ENCODE peak calls at places on chromosomes 13 and 19, in seven cellular contexts. Q is IMR-90, C is pancreas, J is psoas muscle, M is A549, G is MM.1S, P is coronary artery. U is an unnamed sample.
A peak's percentile ranks its signal among the peaks of the same experiment; 100 is the strongest.

GRCh38 chr13:46010148-46010547 is 42.4 kb downstream of the ZC3H13 start:
- DNase-seq in P (no peak), C (no peak), J (no peak), G (no peak), Q (no peak), M (peak; percentile 9), U (no peak)

GRCh38 chr19:32313866-32314265 is 31.5 kb upstream of the ZNF507 start:
- DNase-seq in G (no peak), M (no peak), J (no peak), C (no peak), Q (no peak), P (no peak), U (no peak)

GRCh38 chr13:113029487-113030258 is 60.7 kb downstream of the MCF2L start:
- DNase-seq in C (peak; percentile 66), J (no peak), P (no peak), M (peak; percentile 8), Q (no peak), G (peak; percentile 20), U (no peak)

GRCh38 chr19:51111606-51112005 is 3.4 kb upstream of the CTU1 start:
- DNase-seq in P (no peak), G (no peak), Q (no peak), C (no peak), J (no peak), M (peak; percentile 55), U (no peak)

GRCh38 chr19:38093154-38093553 is 130.9 kb downstream of the DPF1 start:
- DNase-seq in G (no peak), J (no peak), Q (no peak), C (no peak), P (no peak), M (no peak), U (no peak)

GRCh38 chr13:52707375-52707774 is 32.2 kb downstream of the CNMD start:
- DNase-seq in P (no peak), J (no peak), G (no peak), C (no peak), M (no peak), Q (no peak), U (no peak)

GRCh38 chr13:113976711-113977684 is 3.1 kb upstream of the C13orf46 start:
- DNase-seq in P (no peak), C (peak; percentile 65), G (no peak), M (peak; percentile 29), J (peak; percentile 17), Q (peak; percentile 68), U (peak; percentile 2)

GRCh38 chr13:59425211-59425721 is 738.5 kb downstream of the DIAPH3 start:
- DNase-seq in G (no peak), M (no peak), Q (peak; percentile 84), P (no peak), C (no peak), J (no peak), U (no peak)

GRCh38 chr13:50241479-50241878 is 226.2 kb downstream of the KCNRG start:
- DNase-seq in P (no peak), G (no peak), J (no peak), Q (no peak), M (no peak), C (no peak), U (no peak)

GRCh38 chr13:90008707-90009149 is 1338.8 kb upstream of the MIR17HG start:
- DNase-seq in J (no peak), P (no peak), M (no peak), C (no peak), G (no peak), Q (no peak), U (no peak)

GRCh38 chr13:78596701-78597550 is 6.4 kb downstream of the POU4F1 start:
- DNase-seq in Q (no peak), G (no peak), P (no peak), C (no peak), J (no peak), M (no peak), U (no peak)

GRCh38 chr19:7263521-7263920 is 30.7 kb downstream of the INSR start:
- DNase-seq in M (no peak), J (no peak), Q (no peak), P (no peak), C (no peak), G (no peak), U (no peak)

GRCh38 chr19:17883627-17884413 is 12.1 kb downstream of the SLC5A5 start:
- DNase-seq in J (no peak), M (no peak), P (no peak), Q (no peak), C (no peak), G (no peak), U (no peak)
- TF ChIP-seq CTCF in J (no peak), M (no peak), P (no peak), Q (no peak), C (no peak), G (no peak), U (no peak)

DNA sequence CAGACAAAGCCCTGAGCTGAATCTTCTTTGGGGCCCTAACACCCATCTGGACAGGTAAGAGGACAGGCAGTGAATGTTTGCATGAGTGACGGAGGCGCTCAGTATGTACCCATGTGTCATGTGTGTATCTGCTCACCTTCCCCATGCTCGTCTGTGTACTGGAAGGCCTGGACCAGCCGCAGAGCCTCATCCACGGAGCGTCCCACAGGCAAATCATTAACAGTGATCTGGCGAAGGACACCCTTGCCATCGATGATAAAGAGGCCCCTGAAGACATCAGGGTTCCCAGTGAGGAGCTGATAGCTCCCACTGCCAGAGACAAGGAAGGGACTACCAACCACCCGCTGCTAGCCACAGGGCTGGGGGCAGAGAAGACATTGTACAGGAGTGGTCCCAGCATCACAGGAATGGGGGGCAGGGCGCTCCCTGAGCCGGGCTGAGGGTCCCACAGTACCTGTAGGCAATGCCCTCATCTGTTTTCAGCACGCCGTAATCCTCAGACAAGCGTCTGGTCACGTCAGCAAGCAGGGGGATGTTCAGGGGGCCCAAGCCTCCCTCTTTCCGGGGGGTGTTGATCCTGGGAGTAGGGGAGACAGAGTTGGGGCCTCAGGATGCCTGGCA is 1.8 kb downstream of the PRDX2 start:
- DNase-seq in G (no peak), J (no peak), P (no peak), C (no peak), M (no peak), Q (no peak), U (no peak)
- H3K4me3 ChIP-seq in G (no peak overlapping the region), J (no peak overlapping the region), P (no peak overlapping the region), C (no peak overlapping the region), M (no peak overlapping the region), Q (no peak overlapping the region), U (no peak overlapping the region)

DNA sequence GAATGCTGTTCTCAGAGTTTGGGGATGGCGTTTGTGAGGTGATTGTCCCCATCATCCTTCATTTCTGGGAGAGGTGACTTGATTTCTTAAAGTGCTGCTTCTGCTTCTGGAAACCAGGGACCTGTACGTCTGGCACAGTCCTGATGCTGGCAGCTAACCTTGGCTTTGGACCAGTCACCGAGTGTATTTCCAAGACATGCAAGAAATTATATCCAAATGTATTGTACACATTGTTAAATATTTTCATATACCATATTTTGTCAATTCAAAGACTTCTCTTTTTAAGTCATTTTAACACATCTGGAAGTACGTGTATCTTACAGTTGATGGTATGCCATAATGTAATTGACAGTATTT is 97.4 kb downstream of the ARHGEF7 start:
- DNase-seq in J (no peak), G (no peak), Q (no peak), C (no peak), M (no peak), P (peak; percentile 31), U (no peak)
- H3K27ac ChIP-seq in J (peak overlapping the region; percentile 88), G (no peak overlapping the region), Q (peak overlapping the region; percentile 28), C (no peak overlapping the region), M (no peak overlapping the region), P (peak overlapping the region; percentile 58), U (peak overlapping the region; percentile 17)

DNA sequence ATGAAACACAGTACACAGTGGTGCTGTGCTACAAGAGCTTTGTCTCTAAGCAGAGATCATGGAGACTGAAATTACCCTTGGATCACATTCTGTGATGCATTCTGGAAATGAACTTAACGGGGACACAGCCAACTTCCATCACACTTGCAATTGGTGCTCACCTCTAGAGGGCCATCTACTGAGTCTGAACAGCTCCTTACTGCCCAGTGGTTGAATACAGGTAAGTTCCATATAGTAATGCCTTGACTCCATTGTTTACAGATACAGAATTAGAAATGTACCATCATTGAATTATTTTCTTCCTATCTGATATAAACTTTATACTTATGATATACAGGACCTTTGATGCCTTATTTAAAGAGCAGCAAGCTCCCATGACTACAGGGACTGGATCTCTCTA is 686.4 kb downstream of the PCDH9 start:
- DNase-seq in C (no peak), M (peak; percentile 22), J (no peak), P (no peak), Q (no peak), G (no peak), U (no peak)
- TF ChIP-seq CTCF in C (no peak), M (peak; percentile 15), J (no peak), P (no peak), Q (no peak), G (no peak), U (no peak)

DNA sequence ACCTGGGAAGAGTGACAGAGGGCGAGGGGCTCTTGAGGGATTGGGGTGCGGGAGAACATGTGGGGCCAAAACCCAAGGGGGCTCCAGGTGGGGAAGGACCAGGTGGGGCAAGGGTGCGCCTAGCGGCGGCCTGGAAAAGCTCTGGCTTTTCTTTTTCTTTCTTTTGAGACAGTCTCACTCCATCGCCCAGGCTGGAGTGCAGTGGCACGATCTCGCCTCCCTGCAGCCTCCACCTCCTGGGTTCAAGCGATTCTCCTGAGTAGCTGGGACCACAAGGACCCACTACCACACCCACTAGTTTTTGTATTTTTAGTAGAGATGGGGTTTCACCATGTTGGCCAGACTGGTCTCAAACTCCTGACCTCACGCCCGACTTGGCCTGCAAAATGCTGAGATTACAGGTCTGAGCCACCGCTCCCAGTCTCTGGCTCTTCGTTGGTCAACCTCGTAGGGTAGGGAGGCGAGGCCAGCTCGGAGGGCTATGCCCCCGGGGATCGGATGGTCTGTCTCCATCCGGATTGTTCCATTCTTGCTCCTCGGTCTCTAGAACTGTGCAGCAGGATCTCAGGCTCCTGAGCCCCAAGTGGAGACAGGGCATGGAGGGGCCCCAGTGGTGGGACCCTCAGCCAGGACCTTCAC is 3.7 kb downstream of the GADD45B start:
- DNase-seq in C (no peak), G (peak; percentile 53), P (no peak), Q (no peak), M (no peak), J (no peak), U (no peak)
- H3K4me3 ChIP-seq in C (no peak overlapping the region), G (peak overlapping the region; percentile 97), P (peak overlapping the region; percentile 88), Q (no peak overlapping the region), M (no peak overlapping the region), J (no peak overlapping the region), U (peak overlapping the region; percentile 89)

GRCh38 chr13:109778102-109778542 is 8.3 kb downstream of the IRS2 start:
- DNase-seq in C (no peak), Q (peak; percentile 39), M (peak; percentile 63), G (peak; percentile 54), J (no peak), P (no peak), U (no peak)
- H3K27ac ChIP-seq in C (peak overlapping the region; percentile 10), Q (no peak overlapping the region), M (peak overlapping the region; percentile 38), G (peak overlapping the region; percentile 24), J (no peak overlapping the region), P (peak overlapping the region; percentile 27), U (no peak overlapping the region)

U was measured in thoracic aorta.